ENCODE peak calls at places on chromosomes 5 and 9, in five cellular contexts. Y, R, E, D and O are unnamed samples.

GRCh38 chr9:78035369-78035993 is 3.9 kb upstream of the GNAQ start:
- DNase-seq in E (no peak), D (peak; percentile 65), R (peak; percentile 79), Y (peak; percentile 88), O (peak; percentile 22)

GRCh38 chr5:3780278-3780677 is 184.6 kb downstream of the IRX1 start:
- DNase-seq in E (no peak), Y (no peak), R (no peak), D (no peak), O (no peak)

GRCh38 chr9:133188006-133188842 is 20.8 kb downstream of the OBP2B start:
- DNase-seq in R (no peak), Y (peak; percentile 11), E (no peak), D (peak; percentile 39), O (no peak)

GRCh38 chr5:72510610-72511121 is 3.5 kb upstream of the ZNF366 start:
- DNase-seq in D (no peak), Y (peak; percentile 73), E (no peak), R (no peak), O (no peak)

GRCh38 chr9:22238809-22239684 is 207.6 kb upstream of the DMRTA1 start:
- DNase-seq in R (no peak), Y (peak; percentile 80), D (peak; percentile 37), E (no peak), O (no peak)

GRCh38 chr9:87491488-87491887 is 6.2 kb upstream of the DAPK1 start:
- DNase-seq in E (no peak), R (no peak), Y (no peak), D (no peak), O (no peak)

GRCh38 chr9:70551391-70551790 is 136.9 kb upstream of the KLF9 start:
- DNase-seq in R (no peak), E (no peak), Y (peak; percentile 25), D (no peak), O (no peak)

GRCh38 chr9:69036799-69037198 is 1.2 kb downstream of the FXN start:
- DNase-seq in E (no peak), D (no peak), R (no peak), Y (no peak), O (no peak)

GRCh38 chr9:89969156-89969566 is 364.3 kb downstream of the GADD45G start:
- DNase-seq in R (no peak), Y (no peak), D (no peak), E (no peak), O (no peak)

GRCh38 chr5:171858303-171858702 is 72.7 kb downstream of the SMIM23 start:
- DNase-seq in R (no peak), Y (peak; percentile 21), E (no peak), D (no peak), O (no peak)

GRCh38 chr9:72586388-72587160 is 65.2 kb downstream of the TMC1 start:
- DNase-seq in D (no peak), E (no peak), R (peak; percentile 69), Y (peak; percentile 94), O (no peak)

GRCh38 chr5:43172779-43173178 is 19.2 kb upstream of the NIM1K start:
- DNase-seq in R (no peak), Y (no peak), E (no peak), D (no peak), O (no peak)

GRCh38 chr9:95009459-95009858 is 283.0 kb downstream of the AOPEP start:
- DNase-seq in E (no peak), Y (no peak), R (no peak), D (no peak), O (no peak)

GRCh38 chr9:89477811-89478583 is 19.9 kb downstream of the SEMA4D start:
- DNase-seq in Y (peak; percentile 15), E (no peak), R (no peak), D (no peak), O (no peak)

GRCh38 chr9:122402403-122403268 is 31.8 kb downstream of the PTGS1 start:
- DNase-seq in E (no peak), D (peak; percentile 96), Y (peak; percentile 99), R (no peak), O (no peak)

GRCh38 chr5:78508231-78508765 is 140.3 kb downstream of the LHFPL2 start:
- DNase-seq in Y (peak; percentile 41), R (no peak), D (no peak), E (no peak), O (no peak)

GRCh38 chr5:57366744-57367143 is 115.9 kb downstream of the ACTBL2 start:
- DNase-seq in E (no peak), R (no peak), D (peak; percentile 95), Y (peak; percentile 69), O (no peak)

GRCh38 chr9:37926737-37927590 is 23.0 kb upstream of the SLC25A51 start:
- DNase-seq in E (no peak), R (no peak), Y (no peak), D (no peak), O (no peak)

GRCh38 chr9:127965953-127966352 is 14.8 kb downstream of the EEIG1 start:
- DNase-seq in R (no peak), E (no peak), D (no peak), Y (no peak), O (no peak)

GRCh38 chr5:102866315-102866693 is 111.2 kb downstream of the PAM start:
- DNase-seq in R (no peak), E (no peak), Y (peak; percentile 33), D (no peak), O (no peak)

GRCh38 chr5:80251636-80252035 is 4.2 kb downstream of the SERINC5 start:
- DNase-seq in D (no peak), Y (no peak), E (no peak), R (peak; percentile 28), O (no peak)

DNA sequence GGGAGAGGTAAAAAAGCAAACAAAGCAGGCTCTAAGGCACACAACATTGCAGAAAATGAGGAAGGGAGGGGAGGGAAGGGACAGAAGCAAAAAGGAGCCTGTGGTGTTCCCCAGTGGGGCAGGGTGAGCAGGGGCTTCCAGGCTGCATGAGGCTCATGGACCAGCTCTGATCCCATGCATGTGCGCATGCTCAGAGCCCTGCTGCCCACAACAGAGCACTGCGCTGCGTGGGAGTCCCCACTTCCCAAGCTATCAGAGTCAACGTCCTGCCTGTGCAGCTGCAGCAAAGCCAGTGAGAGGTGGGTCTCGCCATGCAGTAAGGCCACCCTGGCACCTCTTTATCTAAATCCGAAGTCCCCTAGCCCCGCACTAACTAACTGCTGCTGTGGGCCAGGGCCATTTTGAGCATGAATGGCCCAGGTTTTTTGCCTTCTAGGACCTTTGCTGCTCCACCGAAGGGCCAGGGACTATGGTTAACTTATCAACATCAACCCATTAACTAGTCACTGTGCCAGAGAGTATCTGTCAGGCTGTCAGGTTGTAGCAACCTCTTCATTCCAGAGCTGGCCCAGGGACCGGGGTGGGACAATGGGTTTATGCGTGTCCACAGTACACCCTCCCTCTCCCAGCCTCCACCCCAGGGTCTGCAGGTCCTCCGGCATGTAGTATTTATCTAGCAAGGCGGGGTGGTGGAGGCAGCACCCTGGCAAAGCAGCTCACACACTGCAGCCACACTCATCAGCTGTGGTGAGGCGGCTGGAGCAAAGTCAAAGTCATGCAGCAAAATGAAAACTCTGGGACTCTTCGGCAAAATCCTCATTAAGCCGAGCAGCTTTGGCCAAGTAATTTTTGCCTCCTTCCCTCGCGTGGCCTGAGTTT is 123.6 kb downstream of the SAXO1 start:
- DNase-seq in Y (no peak), R (no peak), E (no peak), D (no peak), O (no peak)
- TF ChIP-seq CTCF in Y (no peak), R (no peak), E (no peak), D (no peak), O (no peak)

DNA sequence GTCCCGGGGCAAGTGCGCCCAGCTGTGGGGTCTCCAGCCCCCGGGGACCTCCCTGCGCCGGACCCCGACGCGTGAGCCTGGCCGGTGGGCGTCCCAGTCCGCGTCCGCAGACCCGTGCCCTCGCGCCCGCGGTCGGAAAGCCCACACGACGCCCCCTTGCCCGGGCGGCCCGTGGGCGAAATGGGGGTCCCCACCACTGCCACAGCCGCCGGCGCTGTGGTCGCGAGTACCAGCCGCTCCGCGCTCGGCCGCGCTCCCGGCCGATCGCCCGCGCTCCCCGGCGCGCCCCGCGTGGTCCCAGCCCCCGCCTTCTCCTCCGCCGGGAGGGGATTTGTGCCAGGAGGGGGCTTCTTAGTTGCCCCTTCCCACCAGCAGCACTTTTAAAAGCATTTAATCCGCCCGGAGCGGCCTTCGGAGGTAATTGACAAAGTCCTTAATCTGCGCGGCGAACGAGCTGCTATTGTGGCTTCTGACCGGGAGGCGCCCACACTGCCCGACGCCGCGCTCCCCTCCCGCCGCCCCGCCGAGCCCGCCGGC is 426 bp upstream of the FIBCD1 start:
- DNase-seq in Y (peak; percentile 30), R (no peak), E (no peak), D (no peak), O (no peak)
- TF ChIP-seq CTCF in Y (no peak), R (no peak), E (no peak), D (no peak), O (no peak)

DNA sequence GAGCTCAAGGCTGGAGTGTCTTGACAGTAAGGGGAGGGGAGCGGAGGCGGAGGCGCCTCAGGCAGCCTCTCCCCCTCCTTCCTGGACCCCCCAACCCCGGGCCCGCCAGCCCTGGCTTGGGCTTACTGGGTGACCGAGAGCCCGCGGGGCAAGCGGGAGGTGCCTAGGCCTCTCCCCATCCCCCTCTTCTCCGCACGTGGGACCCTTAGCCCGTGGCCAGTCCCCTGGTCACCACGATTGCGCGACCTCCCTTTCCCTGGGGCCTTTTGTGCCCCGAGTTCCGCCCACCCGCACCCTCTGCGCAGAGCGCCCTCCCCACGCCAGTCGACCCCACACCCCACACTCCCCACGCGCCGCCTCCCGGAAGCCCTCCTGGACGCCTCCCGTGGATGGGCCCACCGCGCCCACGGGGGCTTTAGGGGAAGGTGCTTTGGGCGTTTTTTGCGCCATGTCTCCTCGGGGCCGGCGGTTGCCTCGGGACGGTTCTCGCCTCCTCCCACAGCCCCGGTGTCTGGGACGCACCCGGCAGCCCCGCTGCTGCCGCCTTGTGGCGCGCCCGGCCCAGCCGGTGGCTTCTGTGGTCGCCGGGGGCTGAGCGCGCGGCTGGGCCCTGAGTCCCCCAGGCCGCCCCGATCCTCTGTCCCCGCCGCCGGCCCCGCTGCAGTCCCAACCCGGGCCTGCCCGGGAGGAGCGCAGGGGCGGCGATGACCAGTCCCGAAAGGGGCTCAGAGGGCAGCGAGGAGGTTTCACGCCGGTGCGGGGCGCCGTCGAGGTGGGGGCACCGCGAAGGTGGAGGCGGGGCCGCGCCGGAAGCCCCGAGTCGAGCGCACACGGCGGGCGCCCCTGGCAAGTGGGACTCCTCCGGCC is 3.2 kb downstream of the TOR4A start:
- DNase-seq in Y (no peak), R (no peak), E (no peak), D (no peak), O (no peak)
- TF ChIP-seq CTCF in Y (peak; percentile 11), R (no peak), E (peak; percentile 70), D (no peak), O (peak; percentile 21)

GRCh38 chr5:145826869-145827268 is 8.3 kb downstream of the PRELID2 start:
- DNase-seq in D (no peak), E (no peak), Y (no peak), R (no peak), O (no peak)
- TF ChIP-seq CTCF in D (no peak), E (no peak), Y (no peak), R (no peak), O (no peak)